ENCODE peak calls at places on chromosomes 7 and 10, in eight cellular contexts. One of them, this sample, is unnamed.
A peak's percentile ranks its signal among the peaks of the same experiment; 100 is the strongest.

GRCh38 chr10:45008524-45009161 is 7.9 kb downstream of the ZNF22 start:
- DNase-seq in hepatic stellate cell: peak; percentile 51
- DNase-seq in GM13977: peak; percentile 64
- DNase-seq in left colon: no peak
- DNase-seq in prostate gland: peak; percentile 48
- DNase-seq in nephron progenitor cell: peak; percentile 27
- DNase-seq in fibroblast of lung: peak; percentile 84
- DNase-seq in endothelial cell: peak; percentile 44
- DNase-seq in this sample: peak; percentile 64

GRCh38 chr10:116741391-116742351 is 695 bp downstream of the HSPA12A start:
- DNase-seq in hepatic stellate cell: peak; percentile 38
- DNase-seq in GM13977: peak; percentile 28
- DNase-seq in left colon: no peak
- DNase-seq in prostate gland: no peak
- DNase-seq in nephron progenitor cell: peak; percentile 49
- DNase-seq in fibroblast of lung: no peak
- DNase-seq in endothelial cell: peak; percentile 25
- DNase-seq in this sample: no peak

GRCh38 chr7:95340491-95340890 is 16.2 kb upstream of the PON1 start:
- DNase-seq in hepatic stellate cell: no peak
- DNase-seq in GM13977: no peak
- DNase-seq in left colon: no peak
- DNase-seq in prostate gland: no peak
- DNase-seq in nephron progenitor cell: no peak
- DNase-seq in fibroblast of lung: no peak
- DNase-seq in endothelial cell: no peak
- DNase-seq in this sample: no peak

GRCh38 chr7:157499121-157499834 is 162.5 kb downstream of the DNAJB6 start:
- DNase-seq in hepatic stellate cell: no peak
- DNase-seq in GM13977: no peak
- DNase-seq in left colon: no peak
- DNase-seq in prostate gland: no peak
- DNase-seq in nephron progenitor cell: no peak
- DNase-seq in fibroblast of lung: no peak
- DNase-seq in endothelial cell: no peak
- DNase-seq in this sample: no peak

GRCh38 chr7:157018997-157019591 is 8.6 kb upstream of the MNX1 start:
- DNase-seq in hepatic stellate cell: no peak
- DNase-seq in GM13977: peak; percentile 52
- DNase-seq in left colon: no peak
- DNase-seq in prostate gland: no peak
- DNase-seq in nephron progenitor cell: no peak
- DNase-seq in fibroblast of lung: no peak
- DNase-seq in endothelial cell: no peak
- DNase-seq in this sample: no peak

GRCh38 chr7:122425731-122426130 is 121.2 kb upstream of the FEZF1 start:
- DNase-seq in hepatic stellate cell: no peak
- DNase-seq in GM13977: no peak
- DNase-seq in left colon: no peak
- DNase-seq in prostate gland: no peak
- DNase-seq in nephron progenitor cell: no peak
- DNase-seq in fibroblast of lung: peak; percentile 16
- DNase-seq in endothelial cell: no peak
- DNase-seq in this sample: peak; percentile 29

GRCh38 chr10:31932838-31933237 is 4.2 kb upstream of the ARHGAP12 start:
- DNase-seq in hepatic stellate cell: no peak
- DNase-seq in GM13977: no peak
- DNase-seq in left colon: no peak
- DNase-seq in prostate gland: no peak
- DNase-seq in nephron progenitor cell: no peak
- DNase-seq in fibroblast of lung: no peak
- DNase-seq in endothelial cell: no peak
- DNase-seq in this sample: peak; percentile 45

GRCh38 chr7:136998495-136998894 is 130.0 kb downstream of the CHRM2 start:
- DNase-seq in hepatic stellate cell: no peak
- DNase-seq in GM13977: no peak
- DNase-seq in left colon: no peak
- DNase-seq in prostate gland: no peak
- DNase-seq in nephron progenitor cell: no peak
- DNase-seq in fibroblast of lung: peak; percentile 45
- DNase-seq in endothelial cell: no peak
- DNase-seq in this sample: no peak

GRCh38 chr10:44437837-44438752 is 53.2 kb upstream of the CXCL12 start:
- DNase-seq in hepatic stellate cell: no peak
- DNase-seq in GM13977: no peak
- DNase-seq in left colon: no peak
- DNase-seq in prostate gland: no peak
- DNase-seq in nephron progenitor cell: no peak
- DNase-seq in fibroblast of lung: no peak
- DNase-seq in endothelial cell: no peak
- DNase-seq in this sample: no peak

GRCh38 chr7:26704786-26705185 is 159.6 kb downstream of the SKAP2 start:
- DNase-seq in hepatic stellate cell: no peak
- DNase-seq in GM13977: no peak
- DNase-seq in left colon: no peak
- DNase-seq in prostate gland: no peak
- DNase-seq in nephron progenitor cell: no peak
- DNase-seq in fibroblast of lung: peak; percentile 54
- DNase-seq in endothelial cell: no peak
- DNase-seq in this sample: no peak

GRCh38 chr10:127928021-127928806 is 21.3 kb downstream of the PTPRE start:
- DNase-seq in hepatic stellate cell: no peak
- DNase-seq in GM13977: no peak
- DNase-seq in left colon: no peak
- DNase-seq in prostate gland: no peak
- DNase-seq in nephron progenitor cell: no peak
- DNase-seq in fibroblast of lung: peak; percentile 84
- DNase-seq in endothelial cell: no peak
- DNase-seq in this sample: peak; percentile 24

GRCh38 chr7:98254951-98255610 is 3.0 kb upstream of the TECPR1 start:
- DNase-seq in hepatic stellate cell: no peak
- DNase-seq in GM13977: no peak
- DNase-seq in left colon: no peak
- DNase-seq in prostate gland: no peak
- DNase-seq in nephron progenitor cell: no peak
- DNase-seq in fibroblast of lung: peak; percentile 39
- DNase-seq in endothelial cell: no peak
- DNase-seq in this sample: no peak

GRCh38 chr10:17227367-17228080 is 517 bp upstream of the VIM start:
- DNase-seq in hepatic stellate cell: no peak
- DNase-seq in GM13977: peak; percentile 70
- DNase-seq in left colon: no peak
- DNase-seq in prostate gland: no peak
- DNase-seq in nephron progenitor cell: no peak
- DNase-seq in fibroblast of lung: no peak
- DNase-seq in endothelial cell: no peak
- DNase-seq in this sample: no peak

This sample was measured in NCI-H226.